ENCODE peak calls at places on chromosome 17, in four cellular contexts. U, Y, L and V are unnamed samples.

GRCh38 chr17:74852237-74853047 is 7.2 kb downstream of the GRIN2C start:
- DNase-seq in U (peak; percentile 89), Y (no peak), L (peak; percentile 27), V (peak; percentile 86)

GRCh38 chr17:75498019-75498725 is 17.2 kb downstream of the CASKIN2 start:
- DNase-seq in U (no peak), Y (no peak), L (no peak), V (no peak)

GRCh38 chr17:79047923-79048825 is 24.2 kb downstream of the C1QTNF1 start:
- DNase-seq in U (no peak), Y (no peak), L (no peak), V (no peak)

GRCh38 chr17:491086-492014 is 138.7 kb upstream of the RPH3AL start:
- DNase-seq in U (peak; percentile 58), Y (peak; percentile 41), L (no peak), V (no peak)

GRCh38 chr17:41462705-41463104 is 4.5 kb downstream of the KRT32 start:
- DNase-seq in U (no peak), Y (no peak), L (no peak), V (no peak)

GRCh38 chr17:41967141-41967920 is 736 bp downstream of the CNP start:
- DNase-seq in U (peak; percentile 23), Y (no peak), L (peak; percentile 4), V (no peak)

GRCh38 chr17:83143817-83144231 is 64.4 kb downstream of the METRNL start:
- DNase-seq in U (no peak), Y (no peak), L (no peak), V (no peak)

GRCh38 chr17:36674278-36674650 is 72.9 kb downstream of the MRM1 start:
- DNase-seq in U (no peak), Y (no peak), L (no peak), V (no peak)

GRCh38 chr17:72555052-72555451 is 434.2 kb downstream of the SOX9 start:
- DNase-seq in U (no peak), Y (no peak), L (no peak), V (no peak)

GRCh38 chr17:42055003-42055402 is 4.6 kb upstream of the C17orf113 start:
- DNase-seq in U (no peak), Y (no peak), L (no peak), V (no peak)

GRCh38 chr17:80254396-80255241 is 6.0 kb upstream of the RNF213 start:
- DNase-seq in U (no peak), Y (peak; percentile 97), L (peak; percentile 82), V (no peak)

GRCh38 chr17:43536236-43537088 is 9.7 kb downstream of the ETV4 start:
- DNase-seq in U (no peak), Y (no peak), L (no peak), V (no peak)

GRCh38 chr17:40486513-40487370 is 14.7 kb downstream of the TNS4 start:
- DNase-seq in U (no peak), Y (no peak), L (peak; percentile 37), V (no peak)

GRCh38 chr17:62611308-62611707 is 16.2 kb upstream of the MRC2 start:
- DNase-seq in U (no peak), Y (no peak), L (no peak), V (no peak)

GRCh38 chr17:73427198-73427597 is 115.4 kb upstream of the CDC42EP4 start:
- DNase-seq in U (no peak), Y (no peak), L (no peak), V (no peak)

GRCh38 chr17:74877592-74878543 is 5.1 kb upstream of the FDXR start:
- DNase-seq in U (no peak), Y (no peak), L (peak; percentile 49), V (no peak)

GRCh38 chr17:50241431-50241830 is 32.8 kb upstream of the TMEM92 start:
- DNase-seq in U (no peak), Y (no peak), L (no peak), V (no peak)

GRCh38 chr17:29711588-29712385 is 89.1 kb upstream of the CORO6 start:
- DNase-seq in U (no peak), Y (no peak), L (no peak), V (no peak)

GRCh38 chr17:47192549-47192948 is 3.5 kb upstream of the CDC27 start:
- DNase-seq in U (no peak), Y (no peak), L (no peak), V (no peak)

GRCh38 chr17:56679767-56680422 is 86.4 kb downstream of the NOG start:
- DNase-seq in U (no peak), Y (no peak), L (no peak), V (no peak)

GRCh38 chr17:49218941-49219913 is 8.7 kb downstream of the ABI3 start:
- DNase-seq in U (peak; percentile 66), Y (no peak), L (no peak), V (no peak)

GRCh38 chr17:81966343-81967243 is 5.6 kb upstream of the NOTUM start:
- DNase-seq in U (peak; percentile 69), Y (no peak), L (no peak), V (peak; percentile 70)

GRCh38 chr17:82371333-82372062 is at the start of gene UTS2R:
- DNase-seq in U (peak; percentile 55), Y (no peak), L (no peak), V (no peak)

GRCh38 chr17:79114455-79115301 is 40.1 kb downstream of the ENGASE start:
- DNase-seq in U (no peak), Y (no peak), L (no peak), V (no peak)

GRCh38 chr17:37391146-37391545 is 15.4 kb downstream of the C17orf78 start:
- DNase-seq in U (no peak), Y (no peak), L (no peak), V (no peak)

GRCh38 chr17:19937522-19937921 is 40.1 kb downstream of the AKAP10 start:
- DNase-seq in U (no peak), Y (no peak), L (no peak), V (no peak)

GRCh38 chr17:19978206-19978802 is 676 bp upstream of the AKAP10 start:
- DNase-seq in U (no peak), Y (no peak), L (no peak), V (no peak)

GRCh38 chr17:35368086-35368824 is 5.2 kb downstream of the SLFN11 start:
- DNase-seq in U (no peak), Y (no peak), L (no peak), V (no peak)

GRCh38 chr17:19897901-19898300 is 30.2 kb upstream of the ULK2 start:
- DNase-seq in U (no peak), Y (no peak), L (peak; percentile 16), V (no peak)

GRCh38 chr17:78873519-78874340 is 29.3 kb downstream of the CEP295NL start:
- DNase-seq in U (no peak), Y (no peak), L (no peak), V (no peak)

DNA sequence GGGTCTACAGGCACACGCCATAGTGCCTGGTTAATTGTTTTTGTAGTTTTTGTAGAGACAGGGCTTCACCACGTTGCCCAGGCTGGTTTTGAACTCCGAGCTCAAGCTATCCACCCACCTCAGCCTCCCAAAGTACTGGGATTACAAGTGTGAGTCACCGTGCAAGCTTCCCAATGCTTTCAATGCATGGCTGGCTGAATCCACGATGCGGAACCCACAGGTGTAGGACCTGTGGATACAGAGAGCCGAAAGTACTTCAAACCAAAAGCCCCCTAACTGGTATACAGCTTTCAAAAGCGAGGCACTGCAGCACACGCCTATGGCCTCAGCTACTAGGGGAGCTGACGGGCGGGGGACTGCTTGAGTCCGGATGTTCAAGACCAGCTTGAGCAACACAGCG is 44.8 kb downstream of the METTL16 start:
- DNase-seq in U (no peak), Y (no peak), L (no peak), V (no peak)
- TF ChIP-seq MAX in U (no peak), Y (no peak), L (no peak), V (no peak)

GRCh38 chr17:57881783-57882291 is 32.0 kb upstream of the MRPS23 start:
- DNase-seq in U (no peak), Y (no peak), L (no peak), V (no peak)

GRCh38 chr17:57877803-57878202 is 28.0 kb upstream of the MRPS23 start:
- DNase-seq in U (no peak), Y (no peak), L (no peak), V (no peak)

GRCh38 chr17:57879437-57880085 is 29.7 kb upstream of the MRPS23 start:
- DNase-seq in U (peak; percentile 39), Y (peak; percentile 91), L (no peak), V (no peak)

GRCh38 chr17:57881143-57881542 is 31.3 kb upstream of the MRPS23 start:
- DNase-seq in U (no peak), Y (no peak), L (no peak), V (no peak)

DNA sequence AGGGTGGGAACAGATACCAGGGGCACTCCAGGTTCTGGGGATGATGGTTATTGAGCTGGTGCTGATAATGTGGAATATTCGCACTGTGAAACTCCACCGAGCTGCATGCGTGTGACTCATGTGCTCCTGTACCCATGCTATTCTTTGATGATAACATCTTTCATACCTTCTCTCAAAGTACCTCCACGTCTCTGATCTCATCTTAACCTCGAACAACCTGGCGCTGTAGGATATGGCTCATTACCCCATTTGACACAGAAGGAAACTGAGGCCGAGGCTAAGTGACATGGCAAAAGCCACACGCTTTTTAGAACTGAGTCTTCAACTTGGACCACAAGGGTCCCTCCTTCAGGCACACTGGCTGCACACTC is 30.2 kb upstream of the MRPS23 start:
- DNase-seq in U (no peak), Y (no peak), L (no peak), V (no peak)
- TF ChIP-seq MAX in U (no peak), Y (no peak), L (peak; percentile 83), V (no peak)

DNA sequence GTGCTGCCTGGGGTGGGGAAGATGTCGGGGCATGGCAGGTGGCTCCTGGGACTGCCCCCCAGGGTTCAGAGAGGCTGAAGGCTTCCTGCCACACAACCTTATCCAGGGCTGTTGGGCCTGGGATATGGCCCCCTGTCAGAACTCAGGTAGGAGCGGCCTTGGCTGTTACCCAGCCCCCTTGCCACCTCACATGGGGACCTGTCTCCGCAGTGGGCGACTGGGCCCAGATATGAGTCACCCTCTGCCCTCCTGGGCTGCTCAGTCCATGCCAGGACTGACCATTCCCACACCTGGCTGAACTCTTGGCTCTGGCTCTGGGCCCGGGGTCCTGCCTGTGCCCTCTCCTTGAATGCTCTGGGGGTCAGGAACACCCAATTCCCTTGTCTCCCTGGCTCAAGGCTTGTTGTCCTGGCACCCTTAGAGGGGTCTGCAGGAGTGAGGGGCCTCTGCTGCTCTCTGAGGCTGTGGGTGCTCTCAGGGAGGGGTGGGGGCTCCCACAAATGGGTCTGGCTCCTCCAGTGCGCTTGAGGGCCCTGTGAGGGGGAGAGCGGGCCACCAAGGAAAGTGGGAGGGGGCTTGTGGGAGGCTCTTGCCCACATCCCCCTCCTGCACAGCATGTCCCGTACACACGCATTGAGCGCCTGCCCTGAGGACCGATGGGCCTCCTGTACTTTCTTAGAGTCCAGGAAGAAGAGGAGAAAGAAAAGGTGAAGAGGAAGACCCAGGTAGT is 36.0 kb downstream of the LGALS9 start:
- DNase-seq in U (no peak), Y (no peak), L (no peak), V (no peak)
- TF ChIP-seq MAX in U (no peak), Y (no peak), L (no peak), V (no peak)

GRCh38 chr17:64343833-64344637 is 46.6 kb downstream of the PECAM1 start:
- DNase-seq in U (no peak), Y (peak; percentile 28), L (no peak), V (no peak)
- TF ChIP-seq MAX in U (no peak), Y (no peak), L (no peak), V (no peak)